ENCODE peak calls at places on chromosomes 13 and 19, in six cellular contexts. V is cardiac muscle cell, Z is heart left ventricle, O is right lobe of liver, I is kidney, W is adrenal gland. R is an unnamed sample.

GRCh38 chr19:24069907-24070657 is 16.9 kb upstream of the ZNF254 start:
- DNase-seq in V (no peak), W (no peak), I (no peak), Z (no peak), O (no peak), R (no peak)

GRCh38 chr13:72296246-72296645 is 429.2 kb upstream of the DACH1 start:
- DNase-seq in O (no peak), V (no peak), I (no peak), Z (no peak), W (no peak), R (no peak)

GRCh38 chr13:92407858-92408257 is 818.7 kb upstream of the GPC6 start:
- DNase-seq in W (no peak), I (no peak), O (no peak), Z (no peak), V (no peak), R (no peak)

GRCh38 chr13:113775451-113776145 is 16.6 kb downstream of the TMEM255B start:
- DNase-seq in O (no peak), V (no peak), Z (no peak), I (no peak), W (no peak), R (no peak)

GRCh38 chr19:46746281-46746965 is at the start of gene STRN4:
- DNase-seq in I (peak; percentile 77), V (peak; percentile 58), Z (no peak), O (no peak), W (no peak), R (peak; percentile 61)

GRCh38 chr19:51777570-51778460 is 16.8 kb downstream of the FPR2 start:
- DNase-seq in O (no peak), W (peak; percentile 73), V (peak; percentile 98), I (peak; percentile 73), Z (peak; percentile 79), R (peak; percentile 48)

GRCh38 chr13:77250968-77251367 is 75.9 kb downstream of the MYCBP2 start:
- DNase-seq in I (no peak), V (no peak), Z (no peak), O (no peak), W (no peak), R (no peak)

GRCh38 chr19:45075215-45076028 is 856 bp downstream of the ZNF296 start:
- DNase-seq in Z (peak; percentile 77), I (peak; percentile 96), V (peak; percentile 51), O (peak; percentile 87), W (peak; percentile 52), R (peak; percentile 57)

GRCh38 chr19:18057557-18057956 is 29.2 kb downstream of the IL12RB1 start:
- DNase-seq in I (no peak), Z (peak; percentile 54), O (peak; percentile 80), V (peak; percentile 49), W (peak; percentile 36), R (peak; percentile 27)

GRCh38 chr19:6060600-6061391 is 49.5 kb downstream of the RFX2 start:
- DNase-seq in W (peak; percentile 56), V (no peak), O (peak; percentile 52), Z (no peak), I (peak; percentile 73), R (no peak)

GRCh38 chr19:1082928-1083816 is 12.0 kb downstream of the POLR2E start:
- DNase-seq in V (no peak), W (no peak), I (peak; percentile 84), Z (no peak), O (peak; percentile 59), R (no peak)

GRCh38 chr13:54029226-54029625 is 1000.6 kb downstream of the OLFM4 start:
- DNase-seq in W (no peak), V (no peak), Z (no peak), I (no peak), O (no peak), R (no peak)

DNA sequence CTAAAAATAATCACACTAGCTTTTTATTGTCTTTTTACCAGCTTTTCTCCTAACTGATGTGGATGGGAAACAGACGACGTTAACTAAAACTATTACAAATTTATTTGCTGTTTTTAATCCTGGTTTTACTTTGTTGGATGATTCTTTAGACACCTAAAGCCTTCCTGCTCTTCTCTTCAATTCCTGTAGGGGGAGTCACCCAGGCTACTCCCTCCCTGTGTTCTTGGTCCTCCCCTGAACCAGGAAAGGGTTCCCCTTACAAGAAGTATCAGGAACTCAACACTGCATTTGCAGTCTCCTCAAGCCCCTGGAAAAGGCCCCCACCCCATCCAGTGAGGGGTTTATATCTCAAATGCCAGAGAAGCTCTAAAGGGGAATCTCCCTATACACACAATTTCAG is 206.1 kb downstream of the SUCLA2 start:
- DNase-seq in W (no peak), V (peak; percentile 41), O (no peak), I (no peak), Z (no peak), R (no peak)
- TF ChIP-seq CTCF in W (no peak), V (peak; percentile 70), O (peak; percentile 13), I (peak; percentile 15), Z (no peak), R (peak; percentile 7)

DNA sequence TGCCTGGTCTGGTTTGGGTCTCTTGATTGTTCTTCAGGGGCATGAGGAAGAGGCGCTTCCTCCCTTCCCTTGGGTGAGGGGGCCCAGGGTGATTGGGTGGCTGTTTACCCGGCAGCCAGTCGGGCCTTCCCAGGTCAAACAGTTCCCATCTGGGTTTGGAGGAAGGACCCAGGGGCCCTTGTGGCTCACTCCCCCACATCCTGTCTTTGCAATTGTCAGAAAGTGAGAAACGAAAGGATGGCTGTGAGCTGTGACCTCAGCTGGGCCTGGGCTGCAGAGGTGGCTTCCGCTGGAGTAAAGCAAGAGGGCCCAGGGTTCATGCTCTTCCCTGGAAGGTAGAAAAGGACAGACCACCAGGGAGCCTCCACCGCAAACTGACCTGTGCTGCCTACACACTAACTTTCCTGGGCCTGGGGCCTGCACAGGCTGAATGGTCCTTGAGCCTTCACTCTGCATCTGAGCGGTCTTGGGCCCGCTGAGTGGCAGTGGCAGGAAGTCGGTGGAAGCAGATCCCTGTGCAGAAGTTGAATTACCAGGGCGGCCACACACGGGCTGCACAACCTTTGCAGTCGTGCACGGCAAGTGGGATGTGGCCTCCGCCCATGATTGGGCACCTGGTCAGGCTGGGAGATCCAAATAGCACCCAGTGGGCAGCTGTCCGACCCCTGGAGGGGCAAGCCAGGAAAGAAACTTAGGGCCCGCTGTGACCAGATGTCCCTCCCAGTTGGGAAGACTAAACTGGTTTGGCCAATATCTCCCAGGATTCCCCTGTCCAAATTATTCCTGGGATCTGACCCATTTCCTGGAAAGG is 5.3 kb upstream of the CD79A start:
- DNase-seq in O (peak; percentile 56), V (peak; percentile 12), I (peak; percentile 74), Z (no peak), W (no peak), R (no peak)
- H3K27ac ChIP-seq in O (peak overlapping the region; percentile 24), V (peak overlapping the region; percentile 29), I (no peak overlapping the region), Z (no peak overlapping the region), W (no peak overlapping the region), R (no peak overlapping the region)

DNA sequence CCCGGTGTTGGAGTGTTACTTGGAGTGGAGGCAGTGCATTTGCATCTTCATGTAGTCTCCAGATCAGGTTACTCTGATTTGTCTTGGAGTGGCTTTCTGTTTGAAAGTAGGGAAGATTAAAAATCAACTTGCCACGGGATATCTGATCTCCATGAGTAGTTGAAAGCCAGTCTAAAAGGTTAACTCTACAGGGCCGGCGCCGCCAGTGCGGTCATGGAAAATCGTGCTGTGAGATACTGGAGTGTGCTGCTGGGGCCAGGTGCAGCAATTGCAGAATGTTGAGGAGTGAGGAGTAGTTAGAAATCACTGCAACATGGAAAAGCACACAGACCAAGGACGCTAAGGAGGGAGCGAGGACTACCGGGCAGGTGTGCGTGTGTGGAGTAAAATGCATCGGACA is 175.0 kb downstream of the STK24 start:
- DNase-seq in I (no peak), V (no peak), W (no peak), Z (no peak), O (no peak), R (no peak)
- TF ChIP-seq CTCF in I (no peak), V (no peak), W (no peak), Z (no peak), O (no peak), R (no peak)

DNA sequence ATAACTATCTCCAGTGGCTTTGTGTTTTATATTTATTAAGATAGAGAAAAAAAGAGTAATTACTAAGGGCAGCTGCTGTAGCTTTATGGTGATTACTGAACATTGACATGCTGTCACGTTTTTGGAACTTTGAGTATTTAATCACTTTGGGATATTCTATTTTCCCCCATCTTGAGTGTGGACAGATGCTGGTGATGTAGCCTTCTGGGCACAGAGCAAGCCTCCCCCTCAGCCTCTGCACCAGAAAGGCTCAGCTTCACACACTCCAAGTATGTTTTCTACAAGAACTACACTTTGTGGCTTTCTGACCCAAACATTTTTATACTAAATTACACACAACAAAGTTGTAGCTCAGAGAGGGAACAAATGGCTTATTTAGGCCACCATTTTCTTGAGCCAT is 1.1 kb downstream of the ALOX5AP start:
- DNase-seq in Z (no peak), W (no peak), I (no peak), O (no peak), V (no peak), R (no peak)
- H3K27ac ChIP-seq in Z (no peak overlapping the region), W (no peak overlapping the region), I (no peak overlapping the region), O (no peak overlapping the region), V (no peak overlapping the region), R (no peak overlapping the region)